ENCODE peak calls at places on chromosomes 13 and 19, in eight cellular contexts. N, A, R, S, I, B, H and D are unnamed samples.

GRCh38 chr13:39038569-39038898 is 278 bp downstream of the NHLRC3 start:
- DNase-seq in R (no peak), H (peak), I (no peak), S (peak), B (no peak), A (no peak), N (no peak), D (no peak)

GRCh38 chr19:38655148-38655824 is 7.8 kb downstream of the ACTN4 start:
- DNase-seq in H (no peak), S (peak), R (no peak), N (no peak), A (no peak), B (no peak), I (no peak), D (no peak)

GRCh38 chr19:7219056-7219455 is 75.2 kb downstream of the INSR start:
- DNase-seq in B (no peak), R (no peak), A (no peak), N (no peak), H (no peak), S (no peak), I (no peak), D (no peak)

GRCh38 chr13:51797664-51798488 is 6.1 kb downstream of the DHRS12 start:
- DNase-seq in B (no peak), R (no peak), I (no peak), S (peak), H (peak), A (no peak), N (peak), D (no peak)

GRCh38 chr13:32059511-32059984 is 28.0 kb downstream of the FRY start:
- DNase-seq in A (no peak), I (no peak), R (no peak), N (no peak), H (no peak), B (no peak), S (no peak), D (no peak)

GRCh38 chr13:27712421-27712820 is 79.9 kb upstream of the GSX1 start:
- DNase-seq in H (peak), R (no peak), B (peak), S (no peak), N (no peak), A (no peak), I (no peak), D (no peak)

GRCh38 chr19:3471954-3472655 is 8.2 kb downstream of the SMIM24 start:
- DNase-seq in R (peak), A (peak), N (no peak), S (no peak), B (peak), H (no peak), I (peak), D (no peak)

GRCh38 chr13:113086031-113086750 is 19.4 kb upstream of the F7 start:
- DNase-seq in N (no peak), I (no peak), R (peak), B (peak), A (peak), S (no peak), H (no peak), D (no peak)

GRCh38 chr13:106683179-106683578 is 115.2 kb upstream of the ARGLU1 start:
- DNase-seq in B (no peak), H (no peak), N (no peak), S (no peak), A (no peak), R (no peak), I (no peak), D (no peak)

GRCh38 chr19:38060346-38060745 is 153.3 kb downstream of the SIPA1L3 start:
- DNase-seq in I (no peak), R (no peak), A (no peak), B (no peak), H (no peak), N (no peak), S (no peak), D (no peak)

GRCh38 chr13:23673867-23674605 is 103.8 kb downstream of the TNFRSF19 start:
- DNase-seq in N (no peak), R (no peak), A (no peak), S (peak), I (no peak), B (no peak), H (no peak), D (no peak)

GRCh38 chr19:46841458-46842083 is 9.1 kb downstream of the AP2S1 start:
- DNase-seq in H (peak), N (no peak), R (no peak), S (no peak), B (peak), I (no peak), A (no peak), D (no peak)

GRCh38 chr13:72620874-72621273 is 106.6 kb downstream of the MZT1 start:
- DNase-seq in N (no peak), I (no peak), H (no peak), S (no peak), B (no peak), R (no peak), A (no peak), D (no peak)

GRCh38 chr19:13035820-13036365 is 40.6 kb downstream of the NFIX start:
- DNase-seq in H (no peak), R (peak), B (no peak), I (no peak), A (no peak), S (no peak), N (no peak), D (no peak)

GRCh38 chr19:19627716-19628498 is at the start of gene LPAR2:
- DNase-seq in N (peak), I (peak), H (peak), A (peak), R (peak), B (no peak), S (no peak), D (peak)

GRCh38 chr19:18357442-18358264 is 17.3 kb downstream of the PGPEP1 start:
- DNase-seq in I (no peak), S (no peak), R (no peak), N (no peak), B (no peak), H (no peak), A (no peak), D (no peak)

GRCh38 chr13:95193509-95194230 is 107.6 kb downstream of the ABCC4 start:
- DNase-seq in R (no peak), I (no peak), A (no peak), H (no peak), S (no peak), N (no peak), B (no peak), D (no peak)

GRCh38 chr13:21902709-21903098 is 231.8 kb downstream of the FGF9 start:
- DNase-seq in R (no peak), A (no peak), N (no peak), B (no peak), S (no peak), H (peak), I (no peak), D (no peak)

GRCh38 chr19:39078436-39079200 is 5.5 kb upstream of the ACP7 start:
- DNase-seq in I (no peak), S (peak), B (no peak), N (no peak), R (no peak), H (no peak), A (no peak), D (no peak)

GRCh38 chr19:7529246-7529600 is 6.3 kb upstream of the PNPLA6 start:
- DNase-seq in B (no peak), H (no peak), R (no peak), S (no peak), I (no peak), A (no peak), N (no peak), D (no peak)

GRCh38 chr13:110788778-110789177 is 75.3 kb downstream of the ING1 start:
- DNase-seq in R (no peak), S (no peak), A (no peak), H (no peak), I (no peak), B (no peak), N (no peak), D (no peak)

GRCh38 chr19:14467816-14468215 is 7.3 kb downstream of the PTGER1 start:
- DNase-seq in I (no peak), A (no peak), N (no peak), R (no peak), H (no peak), S (no peak), B (no peak), D (no peak)

GRCh38 chr19:33771308-33772101 is 25.2 kb upstream of the KCTD15 start:
- DNase-seq in N (peak), R (peak), A (peak), I (peak), S (no peak), B (peak), H (peak), D (peak)

GRCh38 chr13:77516342-77516789 is 19.1 kb upstream of the SCEL start:
- DNase-seq in A (no peak), N (no peak), R (no peak), H (no peak), S (peak), I (no peak), B (no peak), D (no peak)

GRCh38 chr19:52142001-52142595 is 2.4 kb upstream of the ZNF616 start:
- DNase-seq in N (no peak), A (no peak), B (no peak), R (no peak), S (no peak), I (no peak), H (no peak), D (no peak)

GRCh38 chr19:16825312-16826168 is 3.7 kb upstream of the SIN3B start:
- DNase-seq in S (peak), I (peak), B (peak), R (no peak), N (no peak), H (peak), A (no peak), D (no peak)

GRCh38 chr13:50389726-50390125 is 374.5 kb downstream of the KCNRG start:
- DNase-seq in S (no peak), B (no peak), N (no peak), H (no peak), A (no peak), I (no peak), R (no peak), D (no peak)

GRCh38 chr19:47445527-47445926 is 26.2 kb downstream of the SLC8A2 start:
- DNase-seq in R (no peak), H (no peak), S (no peak), A (peak), I (no peak), N (no peak), B (no peak), D (no peak)

GRCh38 chr13:39036212-39036611 is 1.7 kb downstream of the PROSER1 start:
- DNase-seq in A (no peak), S (peak), I (no peak), N (no peak), H (no peak), R (no peak), B (no peak), D (no peak)

GRCh38 chr13:106710267-106710666 is 142.3 kb upstream of the ARGLU1 start:
- DNase-seq in S (no peak), B (no peak), I (no peak), R (no peak), A (no peak), H (no peak), N (no peak), D (no peak)

GRCh38 chr19:43625918-43626579 is 6.6 kb upstream of the ZNF428 start:
- DNase-seq in R (no peak), S (no peak), A (peak), H (no peak), N (no peak), I (no peak), B (peak), D (no peak)

GRCh38 chr13:34019870-34020269 is 201.9 kb downstream of the RFC3 start:
- DNase-seq in S (no peak), A (no peak), N (no peak), I (no peak), R (no peak), H (no peak), B (no peak), D (no peak)

GRCh38 chr19:489418-490196 is 6.7 kb upstream of the MADCAM1 start:
- DNase-seq in A (peak), I (no peak), S (peak), N (no peak), H (no peak), R (no peak), B (no peak), D (no peak)

GRCh38 chr13:43195551-43195950 is 172.2 kb downstream of the DNAJC15 start:
- DNase-seq in B (no peak), H (no peak), N (no peak), S (no peak), A (no peak), I (no peak), R (no peak), D (no peak)

GRCh38 chr13:50318887-50319286 is 303.6 kb downstream of the KCNRG start:
- DNase-seq in H (no peak), S (no peak), N (no peak), I (no peak), R (no peak), B (no peak), A (no peak), D (no peak)

GRCh38 chr19:6276447-6276846 is 3.3 kb downstream of the MLLT1 start:
- DNase-seq in H (no peak), N (no peak), A (no peak), I (no peak), B (peak), S (peak), R (peak), D (no peak)

GRCh38 chr13:98397221-98397620 is 179.7 kb downstream of the STK24 start:
- DNase-seq in R (no peak), A (no peak), S (peak), H (no peak), B (no peak), N (no peak), I (no peak), D (no peak)

GRCh38 chr19:38388310-38389100 is at the start of gene SPRED3:
- DNase-seq in B (peak), N (peak), A (peak), I (peak), R (no peak), S (no peak), H (peak), D (no peak)

GRCh38 chr13:65309906-65310305 is 1920.2 kb downstream of the PCDH9 start:
- DNase-seq in A (no peak), H (no peak), N (no peak), S (no peak), B (no peak), I (no peak), R (no peak), D (no peak)

GRCh38 chr13:45704211-45704739 is 2.2 kb downstream of the CBY2 start:
- DNase-seq in B (no peak), A (no peak), S (no peak), H (no peak), I (no peak), R (no peak), N (no peak), D (no peak)

GRCh38 chr13:45705145-45705695 is 3.1 kb downstream of the CBY2 start:
- DNase-seq in B (no peak), H (no peak), A (no peak), N (no peak), R (no peak), I (no peak), S (no peak), D (no peak)

GRCh38 chr13:45702088-45702487 is at the start of gene CBY2:
- DNase-seq in B (no peak), S (no peak), A (no peak), N (no peak), H (no peak), I (no peak), R (no peak), D (no peak)

GRCh38 chr13:45702869-45703391 is 810 bp downstream of the CBY2 start:
- DNase-seq in B (no peak), H (no peak), S (no peak), N (no peak), A (no peak), I (no peak), R (no peak), D (no peak)

DNA sequence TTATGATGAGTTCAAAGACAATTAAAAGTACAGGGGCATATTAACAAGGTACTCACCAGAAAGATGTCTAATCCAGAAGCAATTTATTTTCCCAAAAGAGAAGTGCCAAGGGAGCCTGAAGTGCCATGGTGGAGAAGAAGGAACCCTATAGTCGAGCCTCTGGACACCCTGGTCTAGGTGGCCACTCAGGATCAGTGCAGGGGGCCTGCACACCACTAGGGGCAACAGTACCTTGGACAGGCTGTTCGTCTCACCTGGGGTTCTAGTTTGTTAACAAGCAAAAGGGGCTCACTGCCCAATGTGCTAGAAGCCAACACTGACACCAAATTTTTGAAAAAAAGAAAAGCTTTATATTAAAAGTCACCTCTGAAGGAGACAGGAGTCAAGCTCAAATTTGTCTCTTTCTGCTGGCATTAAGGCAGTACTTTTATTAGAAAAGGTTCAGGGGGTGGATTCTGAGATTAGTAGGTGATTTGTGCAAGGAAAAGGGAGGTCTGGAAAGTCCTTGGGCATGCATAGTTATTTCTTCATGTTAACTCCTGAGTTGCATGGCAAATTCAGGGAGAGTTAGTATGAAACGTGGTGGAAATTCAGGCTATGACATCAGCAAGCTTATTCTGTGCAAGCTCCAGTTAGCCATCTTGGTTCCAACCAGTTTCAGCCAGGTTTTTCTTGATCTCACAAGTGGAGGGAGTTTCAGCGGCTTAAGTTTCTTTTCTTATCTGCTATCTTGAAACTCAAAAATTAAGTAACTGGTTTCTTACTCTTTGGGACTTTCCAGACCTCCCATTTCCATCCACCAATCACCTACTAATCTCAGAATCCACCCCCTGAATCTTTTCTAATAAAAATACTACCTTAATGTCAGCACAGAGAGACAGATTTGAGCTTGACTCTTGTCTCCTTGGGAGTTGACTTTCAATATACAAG is 884 bp upstream of the CBY2 start:
- DNase-seq in B (no peak), A (no peak), S (no peak), I (no peak), N (no peak), R (no peak), H (peak), D (no peak)
- TF ChIP-seq CTCF in B (no peak), A (no peak), S (no peak), I (no peak), N (peak), R (no peak), H (no peak), D (peak)

GRCh38 chr19:10603084-10603872 is 16.2 kb upstream of the AP1M2 start:
- DNase-seq in I (peak), H (no peak), N (no peak), B (peak), S (no peak), A (no peak), R (peak), D (no peak)
- TF ChIP-seq CTCF in I (no peak), H (no peak), N (no peak), B (no peak), S (no peak), A (no peak), R (no peak), D (no peak)

GRCh38 chr19:2043864-2044708 is 7.0 kb downstream of the MKNK2 start:
- DNase-seq in B (no peak), I (no peak), A (peak), R (no peak), S (no peak), N (no peak), H (no peak), D (no peak)
- TF ChIP-seq CTCF in B (no peak), I (no peak), A (no peak), R (no peak), S (no peak), N (no peak), H (no peak), D (no peak)

GRCh38 chr13:99959538-99960230 is 11.9 kb downstream of the ZIC5 start:
- DNase-seq in S (no peak), R (no peak), I (no peak), B (no peak), N (no peak), A (no peak), H (no peak), D (no peak)
- TF ChIP-seq CTCF in S (no peak), R (no peak), I (no peak), B (no peak), N (peak), A (peak), H (no peak), D (peak)